ENCODE peak calls at places on chromosomes 3 and 15, in eight cellular contexts. T is cardiac muscle cell; B is endodermal cell; I is MM.1S; K is neural progenitor cell; U is CD8-positive, alpha-beta memory T cell; O is SJSA1; L is NT2/D1. H is an unnamed sample.

GRCh38 chr3:150410311-150411105 is 2.4 kb downstream of the TSC22D2 start:
- DNase-seq in I (peak), K (peak), O (peak), T (peak), U (peak), L (no peak), B (peak), H (peak)

GRCh38 chr3:176926688-176927087 is 270.6 kb downstream of the TBL1XR1 start:
- DNase-seq in U (no peak), B (no peak), T (no peak), O (no peak), K (no peak), L (no peak), I (no peak), H (no peak)

GRCh38 chr3:183533410-183534132 is 21.9 kb downstream of the KLHL6 start:
- DNase-seq in K (no peak), I (peak), B (peak), T (peak), U (no peak), O (no peak), L (no peak), H (no peak)

GRCh38 chr3:109440353-109440752 is 103.0 kb upstream of the DPPA4 start:
- DNase-seq in T (no peak), L (no peak), K (peak), B (no peak), O (no peak), I (no peak), U (no peak), H (no peak)

GRCh38 chr3:58965870-58966269 is 84.0 kb downstream of the CFAP20DC start:
- DNase-seq in L (no peak), B (no peak), U (no peak), T (no peak), O (no peak), I (no peak), K (no peak), H (peak)

GRCh38 chr15:68639926-68640600 is 61.3 kb downstream of the CORO2B start:
- DNase-seq in U (no peak), B (peak), O (no peak), K (no peak), T (no peak), I (no peak), L (no peak), H (peak)

GRCh38 chr15:31435256-31435781 is 108.7 kb downstream of the KLF13 start:
- DNase-seq in K (peak), L (peak), O (peak), I (peak), U (peak), B (peak), T (peak), H (peak)

GRCh38 chr3:138060792-138061191 is 50.8 kb downstream of the CLDN18 start:
- DNase-seq in T (no peak), O (no peak), K (no peak), U (no peak), L (no peak), B (no peak), I (no peak), H (no peak)

GRCh38 chr3:148903022-148903442 is 37.9 kb downstream of the CPA3 start:
- DNase-seq in I (no peak), O (no peak), T (no peak), L (no peak), U (no peak), B (no peak), K (no peak), H (peak)

GRCh38 chr3:151933224-151933858 is 59.9 kb downstream of the SUCNR1 start:
- DNase-seq in K (no peak), T (no peak), I (no peak), O (no peak), U (no peak), B (no peak), L (no peak), H (no peak)

GRCh38 chr15:54815546-54815945 is 381.2 kb downstream of the RSL24D1 start:
- DNase-seq in O (no peak), U (no peak), B (no peak), T (no peak), L (no peak), I (no peak), K (no peak), H (no peak)

GRCh38 chr3:175212896-175213295 is 353.8 kb downstream of the NAALADL2 start:
- DNase-seq in I (no peak), U (no peak), B (no peak), L (no peak), K (no peak), T (no peak), O (no peak), H (peak)

GRCh38 chr3:53544357-53544756 is 49.9 kb downstream of the CACNA1D start:
- DNase-seq in I (no peak), T (no peak), U (no peak), B (no peak), L (no peak), O (no peak), K (no peak), H (no peak)

GRCh38 chr15:73246411-73246810 is 122.3 kb downstream of the HCN4 start:
- DNase-seq in T (no peak), L (no peak), K (no peak), U (no peak), O (no peak), B (no peak), I (no peak), H (no peak)

GRCh38 chr3:127132876-127133275 is 60.1 kb upstream of the PRR23E start:
- DNase-seq in L (no peak), U (no peak), T (no peak), B (peak), O (no peak), K (no peak), I (no peak), H (no peak)

GRCh38 chr3:59809750-59810444 is 760.1 kb upstream of the CFAP20DC start:
- DNase-seq in B (peak), K (no peak), U (peak), O (no peak), L (no peak), T (no peak), I (no peak), H (peak)

GRCh38 chr15:34275154-34275553 is 50.3 kb downstream of the EMC4 start:
- DNase-seq in T (no peak), K (no peak), O (no peak), U (no peak), B (no peak), L (no peak), I (no peak), H (peak)

GRCh38 chr3:124885466-124886167 is 1.5 kb downstream of the ITGB5 start:
- DNase-seq in I (no peak), O (peak), U (no peak), K (peak), B (no peak), T (peak), L (no peak), H (peak)

GRCh38 chr3:130787422-130788068 is 40.9 kb upstream of the PIK3R4 start:
- DNase-seq in B (peak), I (no peak), K (no peak), T (peak), L (no peak), U (no peak), O (no peak), H (no peak)

GRCh38 chr3:44509985-44510360 is 32.5 kb upstream of the ZNF445 start:
- DNase-seq in B (no peak), O (no peak), L (no peak), K (no peak), I (peak), U (no peak), T (peak), H (peak)

GRCh38 chr3:179942560-179943075 is 94.1 kb downstream of the PEX5L start:
- DNase-seq in O (no peak), T (no peak), L (no peak), K (no peak), U (no peak), I (no peak), B (no peak), H (no peak)

GRCh38 chr3:111803123-111803593 is 55.9 kb upstream of the PHLDB2 start:
- DNase-seq in T (peak), K (no peak), O (peak), I (no peak), B (no peak), U (no peak), L (no peak), H (peak)

GRCh38 chr15:85837881-85838280 is 43.2 kb upstream of the KLHL25 start:
- DNase-seq in L (no peak), T (no peak), O (no peak), U (no peak), I (no peak), B (peak), K (no peak), H (no peak)

GRCh38 chr15:90648137-90649070 is 68.7 kb upstream of the BLM start:
- DNase-seq in K (peak), T (peak), U (peak), I (peak), L (peak), O (peak), B (peak), H (peak)

GRCh38 chr3:79597719-79598118 is 170.1 kb downstream of the ROBO1 start:
- DNase-seq in O (no peak), B (no peak), K (no peak), I (no peak), L (no peak), U (no peak), T (no peak), H (no peak)

GRCh38 chr3:72485649-72486048 is 362.6 kb downstream of the SHQ1 start:
- DNase-seq in T (no peak), K (no peak), B (no peak), U (no peak), I (no peak), L (no peak), O (no peak), H (peak)

GRCh38 chr3:107756649-107757048 is 233.9 kb downstream of the BBX start:
- DNase-seq in T (no peak), I (no peak), L (no peak), B (no peak), O (no peak), K (no peak), U (no peak), H (peak)

GRCh38 chr15:77851696-77852095 is 219.0 kb upstream of the LINGO1 start:
- DNase-seq in O (no peak), I (no peak), L (no peak), T (no peak), K (no peak), U (no peak), B (peak), H (no peak)

GRCh38 chr15:85615930-85616329 is 178.8 kb downstream of the KLHL25 start:
- DNase-seq in O (no peak), B (peak), U (peak), T (peak), K (peak), I (peak), L (peak), H (peak)

GRCh38 chr15:101251830-101252820 is at the start of gene CHSY1:
- DNase-seq in U (peak), I (peak), O (peak), L (peak), B (peak), T (peak), K (peak), H (peak)

GRCh38 chr3:168249539-168250414 is 154.1 kb upstream of the GOLIM4 start:
- DNase-seq in I (peak), U (no peak), O (peak), K (peak), B (peak), L (peak), T (peak), H (peak)
- H3K4me3 ChIP-seq in I (peak), U (no peak), O (peak), K (peak), B (peak), L (peak), T (peak), H (peak)

GRCh38 chr3:70000563-70001081 is 1.1 kb downstream of the SAMMSON start:
- DNase-seq in B (no peak), T (no peak), U (no peak), O (no peak), L (no peak), I (no peak), K (peak), H (peak)

GRCh38 chr3:69997486-69998307 is 1.8 kb upstream of the SAMMSON start:
- DNase-seq in L (no peak), U (no peak), B (no peak), T (no peak), I (no peak), O (no peak), K (no peak), H (no peak)

GRCh38 chr3:70000028-70000410 is 486 bp downstream of the SAMMSON start:
- DNase-seq in U (no peak), T (no peak), B (no peak), K (no peak), O (no peak), L (no peak), I (no peak), H (no peak)

GRCh38 chr3:69999191-70000027 is at the start of gene SAMMSON:
- DNase-seq in B (peak), I (no peak), K (no peak), T (no peak), L (no peak), O (peak), U (no peak), H (peak)

GRCh38 chr3:69998759-69999158 is 774 bp upstream of the SAMMSON start:
- DNase-seq in L (no peak), B (no peak), T (no peak), O (no peak), K (no peak), I (no peak), U (no peak), H (no peak)
- H3K4me3 ChIP-seq in L (no peak), B (no peak), T (no peak), O (peak), K (no peak), I (no peak), U (no peak), H (peak)

DNA sequence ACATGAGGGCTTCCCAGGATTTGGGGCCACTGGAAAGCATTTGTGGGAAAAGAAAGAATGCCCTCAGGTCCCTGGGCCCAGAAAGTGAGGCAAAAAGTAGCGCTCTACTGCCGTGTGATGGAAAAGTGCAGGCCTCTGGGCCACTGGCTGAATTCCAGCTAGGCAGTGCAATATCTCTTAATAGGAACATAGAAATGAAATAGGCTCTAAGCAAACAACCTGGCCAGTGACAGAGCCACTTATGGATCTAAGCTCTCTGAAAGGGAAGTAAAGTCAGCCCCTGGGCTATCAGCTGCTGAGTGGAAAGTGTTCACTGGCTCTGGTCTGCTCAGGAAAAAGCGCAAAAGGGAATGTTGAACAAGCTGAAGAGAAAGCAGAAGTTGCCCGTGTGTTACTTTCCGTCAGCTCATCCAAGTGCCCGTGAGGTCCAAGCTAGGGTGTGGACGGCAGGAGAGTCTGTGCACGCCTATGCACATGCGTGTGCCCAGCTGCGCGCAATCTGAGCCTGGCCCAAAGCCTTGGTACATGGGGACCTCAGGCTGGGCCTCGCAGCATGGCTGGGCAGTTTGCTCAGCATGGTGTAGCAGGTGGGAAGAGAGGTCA is 73.9 kb upstream of the RAD18 start:
- DNase-seq in B (no peak), O (no peak), I (no peak), T (no peak), U (no peak), K (no peak), L (no peak), H (peak)
- H3K4me3 ChIP-seq in B (no peak), O (no peak), I (no peak), T (no peak), U (no peak), K (no peak), L (no peak), H (no peak)

GRCh38 chr15:40309344-40309862 is 1.7 kb upstream of the PLCB2 start:
- DNase-seq in L (no peak), K (no peak), O (no peak), B (no peak), T (no peak), U (no peak), I (no peak), H (no peak)
- H3K4me3 ChIP-seq in L (no peak), K (no peak), O (no peak), B (no peak), T (no peak), U (peak), I (no peak), H (no peak)

GRCh38 chr3:15630646-15631350 is 29.3 kb downstream of the BTD start:
- DNase-seq in T (no peak), I (no peak), K (no peak), O (peak), B (no peak), L (no peak), U (no peak), H (peak)
- H3K4me3 ChIP-seq in T (no peak), I (peak), K (no peak), O (peak), B (no peak), L (no peak), U (peak), H (peak)

DNA sequence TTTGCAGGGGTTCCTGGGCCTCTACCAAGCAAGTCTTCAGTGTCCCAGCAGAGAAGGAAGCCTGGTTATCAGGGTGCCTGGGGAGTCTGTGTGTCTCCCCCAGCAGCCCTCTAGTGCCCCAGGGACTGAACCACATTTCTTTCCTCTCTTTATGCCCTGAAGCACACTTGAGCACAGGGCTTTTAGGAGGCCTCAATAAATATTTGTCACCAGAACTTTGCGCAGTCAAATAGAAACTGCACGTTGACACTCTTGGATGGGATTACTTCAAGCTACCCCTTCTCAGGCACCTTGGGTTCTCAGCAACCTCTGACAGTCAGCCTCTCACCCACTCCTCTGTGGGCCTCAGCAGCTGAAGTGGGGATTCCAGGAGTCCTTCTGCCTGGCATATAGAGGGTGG is 226.6 kb upstream of the HES1 start:
- DNase-seq in B (no peak), L (no peak), I (no peak), K (no peak), U (no peak), O (no peak), T (no peak), H (no peak)
- H3K4me3 ChIP-seq in B (no peak), L (no peak), I (no peak), K (no peak), U (no peak), O (no peak), T (no peak), H (no peak)

GRCh38 chr3:187290561-187290960 is 976 bp downstream of the MASP1 start:
- DNase-seq in I (no peak), B (no peak), T (no peak), O (no peak), U (no peak), K (no peak), L (no peak), H (no peak)
- H3K4me3 ChIP-seq in I (no peak), B (no peak), T (peak), O (no peak), U (no peak), K (no peak), L (no peak), H (no peak)